ENCODE peak calls at places on chromosomes 3 and 15, in four cellular contexts. Y is WTC11, E is A549, M is HepG2. V is an unnamed sample.

GRCh38 chr3:122493296-122493695 is 21.4 kb downstream of the KPNA1 start:
- DNase-seq in Y (no peak), E (no peak), M (no peak), V (no peak)

GRCh38 chr15:85793641-85794597 is 806 bp downstream of the KLHL25 start:
- DNase-seq in Y (peak), E (peak), M (peak), V (peak)

GRCh38 chr15:95923797-95924196 is 406.7 kb upstream of the NR2F2 start:
- DNase-seq in Y (no peak), E (no peak), M (no peak), V (no peak)

GRCh38 chr3:165195226-165195625 is 958 bp downstream of the SLITRK3 start:
- DNase-seq in Y (no peak), E (no peak), M (no peak), V (no peak)

GRCh38 chr15:88042047-88042446 is 214.5 kb downstream of the NTRK3 start:
- DNase-seq in Y (no peak), E (no peak), M (no peak), V (no peak)

GRCh38 chr3:122559906-122560305 is 4.2 kb downstream of the PARP9 start:
- DNase-seq in Y (no peak), E (no peak), M (no peak), V (no peak)

GRCh38 chr3:127141921-127142730 is 50.8 kb upstream of the PRR23E start:
- DNase-seq in Y (no peak), E (peak), M (peak), V (no peak)

GRCh38 chr3:177102526-177102925 is 94.8 kb downstream of the TBL1XR1 start:
- DNase-seq in Y (no peak), E (no peak), M (no peak), V (peak)

GRCh38 chr3:74000715-74001114 is 376.0 kb upstream of the PDZRN3 start:
- DNase-seq in Y (no peak), E (no peak), M (no peak), V (no peak)

GRCh38 chr15:70866982-70867644 is 13.2 kb upstream of the LARP6 start:
- DNase-seq in Y (no peak), E (no peak), M (no peak), V (no peak)

GRCh38 chr3:97990624-97991277 is 18.5 kb upstream of the RIOX2 start:
- DNase-seq in Y (no peak), E (no peak), M (no peak), V (no peak)

GRCh38 chr15:100060276-100060926 is 281.4 kb downstream of the ADAMTS17 start:
- DNase-seq in Y (no peak), E (no peak), M (no peak), V (no peak)

GRCh38 chr3:24180616-24181015 is 235.5 kb downstream of the NR1D2 start:
- DNase-seq in Y (no peak), E (no peak), M (no peak), V (no peak)

GRCh38 chr3:27216955-27217552 is 152.1 kb downstream of the NEK10 start:
- DNase-seq in Y (no peak), E (no peak), M (no peak), V (no peak)

GRCh38 chr15:79082363-79083070 is 8.1 kb downstream of the RASGRF1 start:
- DNase-seq in Y (no peak), E (no peak), M (no peak), V (no peak)

GRCh38 chr3:30475038-30475808 is 131.2 kb upstream of the TGFBR2 start:
- DNase-seq in Y (no peak), E (no peak), M (no peak), V (no peak)

GRCh38 chr3:683770-684169 is 409.1 kb upstream of the CNTN6 start:
- DNase-seq in Y (no peak), E (no peak), M (no peak), V (no peak)

GRCh38 chr15:83692820-83693581 is 39.1 kb downstream of the ADAMTSL3 start:
- DNase-seq in Y (no peak), E (no peak), M (no peak), V (no peak)

GRCh38 chr3:112681822-112682325 is 40.9 kb upstream of the CCDC80 start:
- DNase-seq in Y (no peak), E (no peak), M (no peak), V (no peak)

GRCh38 chr3:162391301-162391700 is 894.7 kb downstream of the OTOL1 start:
- DNase-seq in Y (no peak), E (peak), M (no peak), V (no peak)

GRCh38 chr15:50876260-50876988 is 32.1 kb upstream of the AP4E1 start:
- DNase-seq in Y (no peak), E (no peak), M (no peak), V (no peak)

GRCh38 chr3:42822828-42823227 is 13.6 kb downstream of the ACKR2 start:
- DNase-seq in Y (no peak), E (no peak), M (peak), V (no peak)
- TF ChIP-seq JUN in Y (no peak), E (no peak), M (no peak), V (no peak)

DNA sequence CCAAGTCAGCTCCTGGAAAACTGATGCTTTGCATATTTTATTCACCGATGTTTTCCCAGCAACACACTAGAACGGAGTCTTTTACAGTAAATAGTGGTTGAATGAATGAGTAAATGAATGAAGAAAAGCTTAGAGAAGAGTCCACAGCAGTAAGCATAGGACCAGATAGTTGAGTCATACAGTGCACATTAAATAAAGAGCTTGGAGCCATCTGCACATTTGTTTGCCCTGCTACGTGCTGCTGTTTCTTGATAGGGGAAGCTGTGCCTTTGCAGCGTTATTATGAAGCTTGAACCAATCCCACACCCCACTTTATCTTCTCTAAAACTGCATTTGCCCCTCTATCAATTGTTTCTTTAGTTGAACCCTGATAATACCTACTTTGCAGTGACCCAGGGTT is 1.2 kb downstream of the FAM98B start:
- DNase-seq in Y (no peak), E (no peak), M (no peak), V (peak)
- TF ChIP-seq JUN in Y (no peak), E (no peak), M (no peak), V (no peak)

DNA sequence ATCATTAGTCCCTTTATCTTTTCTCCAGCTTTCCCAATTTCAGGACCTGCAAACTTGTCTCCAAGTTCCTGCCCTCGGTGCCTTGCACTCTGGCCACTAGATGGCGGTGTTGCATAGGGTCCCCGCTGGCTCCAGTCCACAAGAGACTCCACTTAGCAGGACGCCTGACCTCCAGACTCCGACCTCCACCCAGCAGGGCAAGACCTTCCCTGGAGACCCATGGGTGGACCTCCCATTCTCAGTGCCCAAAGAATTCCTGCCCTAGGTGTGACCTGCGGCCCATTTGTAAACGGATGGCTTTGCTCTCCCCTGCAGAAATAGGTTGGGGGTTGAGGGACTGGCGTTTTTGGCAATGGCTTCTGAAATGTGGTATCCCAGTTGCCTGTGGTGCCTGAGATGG is 82.6 kb downstream of the LSM3 start:
- DNase-seq in Y (peak), E (peak), M (peak), V (peak)
- TF ChIP-seq JUN in Y (no peak), E (no peak), M (no peak), V (no peak)

DNA sequence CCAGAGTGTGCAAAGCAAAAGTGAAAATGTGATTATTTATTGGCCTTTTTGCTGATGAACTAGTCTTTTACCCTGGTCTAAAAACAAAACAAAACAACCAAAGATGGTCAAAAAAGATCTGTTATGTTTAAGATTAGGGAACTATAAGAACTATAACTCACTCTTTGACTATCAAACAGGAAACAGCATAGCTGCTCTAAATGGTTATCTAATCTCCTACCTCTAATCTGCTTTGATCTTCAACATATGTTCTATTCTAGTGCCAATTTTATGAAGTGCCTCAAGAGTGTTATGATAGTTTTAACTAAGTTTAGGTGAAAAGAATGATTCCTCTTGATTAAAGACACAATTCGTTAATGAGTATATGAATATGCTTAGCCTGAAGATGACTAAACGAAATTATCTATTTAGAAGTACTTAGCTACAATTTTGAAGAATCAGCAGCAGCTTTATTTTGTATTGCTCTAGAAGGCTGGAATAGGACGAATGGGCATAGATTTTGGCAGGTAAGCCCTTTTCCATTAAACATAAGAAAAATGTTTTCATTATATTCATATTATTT is 46.0 kb downstream of the SETD2 start:
- DNase-seq in Y (no peak), E (no peak), M (no peak), V (no peak)
- TF ChIP-seq JUN in Y (no peak), E (no peak), M (no peak), V (no peak)

GRCh38 chr3:3086239-3086638 is 23.9 kb downstream of the IL5RA start:
- DNase-seq in Y (no peak), E (no peak), M (no peak), V (no peak)

GRCh38 chr3:3088066-3088465 is 22.1 kb downstream of the IL5RA start:
- DNase-seq in Y (no peak), E (no peak), M (no peak), V (no peak)

GRCh38 chr3:3087279-3087678 is 22.9 kb downstream of the IL5RA start:
- DNase-seq in Y (no peak), E (no peak), M (no peak), V (no peak)

GRCh38 chr3:3085782-3086181 is 24.4 kb downstream of the IL5RA start:
- DNase-seq in Y (no peak), E (no peak), M (no peak), V (no peak)

DNA sequence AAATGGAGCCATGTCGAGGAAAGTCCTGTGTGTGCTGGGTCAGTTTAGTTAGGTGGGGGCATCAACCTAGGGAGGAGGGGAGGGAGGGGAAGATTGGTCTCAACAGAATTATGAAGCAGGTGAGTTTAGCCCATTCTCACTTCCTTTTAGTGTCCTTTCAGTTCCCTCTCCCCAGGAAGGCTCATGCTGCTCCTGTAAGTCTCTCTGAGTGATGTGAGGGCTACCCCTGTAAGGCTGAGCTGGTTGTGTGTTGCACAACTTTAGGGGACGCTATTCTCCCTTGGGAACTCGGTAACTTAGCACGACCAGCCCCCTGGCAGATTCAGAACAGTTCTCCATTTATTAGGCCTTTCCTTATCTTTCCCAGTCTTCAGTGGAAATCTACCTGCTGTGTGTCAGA is 21.2 kb downstream of the IL5RA start:
- DNase-seq in Y (no peak), E (no peak), M (no peak), V (no peak)
- TF ChIP-seq JUN in Y (no peak), E (no peak), M (no peak), V (no peak)